ENCODE peak calls at places on chromosomes 2 and 18, in seven cellular contexts. One of them, this sample, is unnamed.

GRCh38 chr2:74149249-74149530 is 1.5 kb upstream of the BOLA3 start:
- DNase-seq in CD4-positive, CD25-positive, alpha-beta regulatory T cell: no peak
- DNase-seq in HCEC 1CT: no peak
- DNase-seq in right cardiac atrium: no peak
- DNase-seq in stimulated activated CD4-positive, alpha-beta T cell treated with anti-CD3 and anti-CD28 coated beads, Interleukin-2, amount 100 ng/mL, for 24 hours: no peak
- DNase-seq in neuronal stem cell: no peak
- DNase-seq in AG04449: no peak
- DNase-seq in this sample: no peak

GRCh38 chr18:12236934-12237832 is 17.0 kb upstream of the CIDEA start:
- DNase-seq in stimulated activated CD4-positive, alpha-beta T cell treated with anti-CD3 and anti-CD28 coated beads, Interleukin-2, amount 100 ng/mL, for 24 hours: peak
- DNase-seq in HCEC 1CT: peak
- DNase-seq in right cardiac atrium: peak
- DNase-seq in CD4-positive, CD25-positive, alpha-beta regulatory T cell: peak
- DNase-seq in AG04449: no peak
- DNase-seq in neuronal stem cell: peak
- DNase-seq in this sample: no peak

GRCh38 chr2:218691234-218691633 is 19.3 kb downstream of the STK36 start:
- DNase-seq in CD4-positive, CD25-positive, alpha-beta regulatory T cell: no peak
- DNase-seq in neuronal stem cell: no peak
- DNase-seq in stimulated activated CD4-positive, alpha-beta T cell treated with anti-CD3 and anti-CD28 coated beads, Interleukin-2, amount 100 ng/mL, for 24 hours: no peak
- DNase-seq in HCEC 1CT: peak
- DNase-seq in right cardiac atrium: no peak
- DNase-seq in AG04449: no peak
- DNase-seq in this sample: no peak

GRCh38 chr2:15145919-15146318 is 415.2 kb downstream of the NBAS start:
- DNase-seq in AG04449: no peak
- DNase-seq in CD4-positive, CD25-positive, alpha-beta regulatory T cell: no peak
- DNase-seq in HCEC 1CT: no peak
- DNase-seq in right cardiac atrium: no peak
- DNase-seq in neuronal stem cell: no peak
- DNase-seq in stimulated activated CD4-positive, alpha-beta T cell treated with anti-CD3 and anti-CD28 coated beads, Interleukin-2, amount 100 ng/mL, for 24 hours: no peak
- DNase-seq in this sample: no peak

GRCh38 chr18:3029215-3029972 is 16.4 kb upstream of the LPIN2 start:
- DNase-seq in CD4-positive, CD25-positive, alpha-beta regulatory T cell: no peak
- DNase-seq in stimulated activated CD4-positive, alpha-beta T cell treated with anti-CD3 and anti-CD28 coated beads, Interleukin-2, amount 100 ng/mL, for 24 hours: no peak
- DNase-seq in neuronal stem cell: no peak
- DNase-seq in HCEC 1CT: no peak
- DNase-seq in right cardiac atrium: no peak
- DNase-seq in AG04449: no peak
- DNase-seq in this sample: no peak

GRCh38 chr18:6315556-6316331 is 99.0 kb downstream of the L3MBTL4 start:
- DNase-seq in AG04449: no peak
- DNase-seq in right cardiac atrium: no peak
- DNase-seq in neuronal stem cell: no peak
- DNase-seq in stimulated activated CD4-positive, alpha-beta T cell treated with anti-CD3 and anti-CD28 coated beads, Interleukin-2, amount 100 ng/mL, for 24 hours: no peak
- DNase-seq in CD4-positive, CD25-positive, alpha-beta regulatory T cell: no peak
- DNase-seq in HCEC 1CT: no peak
- DNase-seq in this sample: no peak

GRCh38 chr2:32947076-32947483 is 327 bp downstream of the LTBP1 start:
- DNase-seq in neuronal stem cell: peak
- DNase-seq in CD4-positive, CD25-positive, alpha-beta regulatory T cell: no peak
- DNase-seq in AG04449: no peak
- DNase-seq in right cardiac atrium: peak
- DNase-seq in HCEC 1CT: no peak
- DNase-seq in stimulated activated CD4-positive, alpha-beta T cell treated with anti-CD3 and anti-CD28 coated beads, Interleukin-2, amount 100 ng/mL, for 24 hours: peak
- DNase-seq in this sample: no peak

GRCh38 chr2:148645925-148646559 is 1.5 kb downstream of the EPC2 start:
- DNase-seq in HCEC 1CT: peak
- DNase-seq in stimulated activated CD4-positive, alpha-beta T cell treated with anti-CD3 and anti-CD28 coated beads, Interleukin-2, amount 100 ng/mL, for 24 hours: peak
- DNase-seq in right cardiac atrium: no peak
- DNase-seq in neuronal stem cell: no peak
- DNase-seq in CD4-positive, CD25-positive, alpha-beta regulatory T cell: peak
- DNase-seq in AG04449: peak
- DNase-seq in this sample: peak

GRCh38 chr2:68839260-68839833 is 31.9 kb downstream of the BMP10 start:
- DNase-seq in AG04449: no peak
- DNase-seq in stimulated activated CD4-positive, alpha-beta T cell treated with anti-CD3 and anti-CD28 coated beads, Interleukin-2, amount 100 ng/mL, for 24 hours: peak
- DNase-seq in CD4-positive, CD25-positive, alpha-beta regulatory T cell: no peak
- DNase-seq in neuronal stem cell: no peak
- DNase-seq in right cardiac atrium: no peak
- DNase-seq in HCEC 1CT: no peak
- DNase-seq in this sample: no peak

GRCh38 chr2:134738150-134738865 is 19.5 kb upstream of the TMEM163 start:
- DNase-seq in stimulated activated CD4-positive, alpha-beta T cell treated with anti-CD3 and anti-CD28 coated beads, Interleukin-2, amount 100 ng/mL, for 24 hours: no peak
- DNase-seq in HCEC 1CT: no peak
- DNase-seq in CD4-positive, CD25-positive, alpha-beta regulatory T cell: no peak
- DNase-seq in neuronal stem cell: no peak
- DNase-seq in AG04449: no peak
- DNase-seq in right cardiac atrium: no peak
- DNase-seq in this sample: no peak

GRCh38 chr2:224778474-224778877 is 62.3 kb upstream of the CCDC195 start:
- DNase-seq in HCEC 1CT: peak
- DNase-seq in stimulated activated CD4-positive, alpha-beta T cell treated with anti-CD3 and anti-CD28 coated beads, Interleukin-2, amount 100 ng/mL, for 24 hours: peak
- DNase-seq in AG04449: peak
- DNase-seq in neuronal stem cell: peak
- DNase-seq in right cardiac atrium: no peak
- DNase-seq in CD4-positive, CD25-positive, alpha-beta regulatory T cell: peak
- DNase-seq in this sample: peak

GRCh38 chr18:7059276-7059675 is 58.3 kb downstream of the LAMA1 start:
- DNase-seq in stimulated activated CD4-positive, alpha-beta T cell treated with anti-CD3 and anti-CD28 coated beads, Interleukin-2, amount 100 ng/mL, for 24 hours: no peak
- DNase-seq in right cardiac atrium: no peak
- DNase-seq in CD4-positive, CD25-positive, alpha-beta regulatory T cell: no peak
- DNase-seq in HCEC 1CT: no peak
- DNase-seq in neuronal stem cell: no peak
- DNase-seq in AG04449: no peak
- DNase-seq in this sample: no peak

GRCh38 chr2:58235988-58236387 is 5.1 kb downstream of the FANCL start:
- DNase-seq in CD4-positive, CD25-positive, alpha-beta regulatory T cell: no peak
- DNase-seq in stimulated activated CD4-positive, alpha-beta T cell treated with anti-CD3 and anti-CD28 coated beads, Interleukin-2, amount 100 ng/mL, for 24 hours: no peak
- DNase-seq in neuronal stem cell: no peak
- DNase-seq in AG04449: no peak
- DNase-seq in right cardiac atrium: no peak
- DNase-seq in HCEC 1CT: no peak
- DNase-seq in this sample: no peak

GRCh38 chr2:101766871-101767739 is 69.6 kb downstream of the MAP4K4 start:
- DNase-seq in HCEC 1CT: peak
- DNase-seq in neuronal stem cell: peak
- DNase-seq in stimulated activated CD4-positive, alpha-beta T cell treated with anti-CD3 and anti-CD28 coated beads, Interleukin-2, amount 100 ng/mL, for 24 hours: no peak
- DNase-seq in CD4-positive, CD25-positive, alpha-beta regulatory T cell: no peak
- DNase-seq in right cardiac atrium: no peak
- DNase-seq in AG04449: peak
- DNase-seq in this sample: no peak

GRCh38 chr2:98839292-98839691 is 96.7 kb downstream of the CRACDL start:
- DNase-seq in AG04449: peak
- DNase-seq in HCEC 1CT: peak
- DNase-seq in stimulated activated CD4-positive, alpha-beta T cell treated with anti-CD3 and anti-CD28 coated beads, Interleukin-2, amount 100 ng/mL, for 24 hours: no peak
- DNase-seq in neuronal stem cell: no peak
- DNase-seq in right cardiac atrium: no peak
- DNase-seq in CD4-positive, CD25-positive, alpha-beta regulatory T cell: no peak
- DNase-seq in this sample: no peak

GRCh38 chr2:27569398-27569797 is 13.4 kb upstream of the ZNF512 start:
- DNase-seq in neuronal stem cell: no peak
- DNase-seq in stimulated activated CD4-positive, alpha-beta T cell treated with anti-CD3 and anti-CD28 coated beads, Interleukin-2, amount 100 ng/mL, for 24 hours: no peak
- DNase-seq in CD4-positive, CD25-positive, alpha-beta regulatory T cell: no peak
- DNase-seq in right cardiac atrium: no peak
- DNase-seq in HCEC 1CT: peak
- DNase-seq in AG04449: no peak
- DNase-seq in this sample: no peak

GRCh38 chr2:222972420-222972819 is 79.6 kb upstream of the KCNE4 start:
- DNase-seq in HCEC 1CT: no peak
- DNase-seq in stimulated activated CD4-positive, alpha-beta T cell treated with anti-CD3 and anti-CD28 coated beads, Interleukin-2, amount 100 ng/mL, for 24 hours: no peak
- DNase-seq in CD4-positive, CD25-positive, alpha-beta regulatory T cell: no peak
- DNase-seq in AG04449: no peak
- DNase-seq in right cardiac atrium: no peak
- DNase-seq in neuronal stem cell: no peak
- DNase-seq in this sample: no peak

GRCh38 chr18:59606193-59607175 is 90.7 kb downstream of the CCBE1 start:
- DNase-seq in CD4-positive, CD25-positive, alpha-beta regulatory T cell: no peak
- DNase-seq in neuronal stem cell: no peak
- DNase-seq in right cardiac atrium: peak
- DNase-seq in HCEC 1CT: peak
- DNase-seq in stimulated activated CD4-positive, alpha-beta T cell treated with anti-CD3 and anti-CD28 coated beads, Interleukin-2, amount 100 ng/mL, for 24 hours: no peak
- DNase-seq in AG04449: no peak
- DNase-seq in this sample: no peak

GRCh38 chr2:102975996-102976636 is 214.3 kb downstream of the TMEM182 start:
- DNase-seq in CD4-positive, CD25-positive, alpha-beta regulatory T cell: no peak
- DNase-seq in HCEC 1CT: no peak
- DNase-seq in AG04449: no peak
- DNase-seq in right cardiac atrium: peak
- DNase-seq in neuronal stem cell: peak
- DNase-seq in stimulated activated CD4-positive, alpha-beta T cell treated with anti-CD3 and anti-CD28 coated beads, Interleukin-2, amount 100 ng/mL, for 24 hours: peak
- DNase-seq in this sample: no peak

GRCh38 chr2:20135631-20136050 is 84.2 kb upstream of the LAPTM4A start:
- DNase-seq in CD4-positive, CD25-positive, alpha-beta regulatory T cell: peak
- DNase-seq in AG04449: no peak
- DNase-seq in stimulated activated CD4-positive, alpha-beta T cell treated with anti-CD3 and anti-CD28 coated beads, Interleukin-2, amount 100 ng/mL, for 24 hours: peak
- DNase-seq in HCEC 1CT: peak
- DNase-seq in right cardiac atrium: peak
- DNase-seq in neuronal stem cell: peak
- DNase-seq in this sample: no peak

GRCh38 chr18:73647391-73647790 is 500.2 kb downstream of the FBXO15 start:
- DNase-seq in AG04449: no peak
- DNase-seq in right cardiac atrium: no peak
- DNase-seq in stimulated activated CD4-positive, alpha-beta T cell treated with anti-CD3 and anti-CD28 coated beads, Interleukin-2, amount 100 ng/mL, for 24 hours: no peak
- DNase-seq in CD4-positive, CD25-positive, alpha-beta regulatory T cell: no peak
- DNase-seq in neuronal stem cell: no peak
- DNase-seq in HCEC 1CT: no peak
- DNase-seq in this sample: no peak

GRCh38 chr2:111118455-111119003 is 2.2 kb upstream of the BCL2L11 start:
- DNase-seq in HCEC 1CT: no peak
- DNase-seq in right cardiac atrium: peak
- DNase-seq in neuronal stem cell: peak
- DNase-seq in CD4-positive, CD25-positive, alpha-beta regulatory T cell: no peak
- DNase-seq in AG04449: no peak
- DNase-seq in stimulated activated CD4-positive, alpha-beta T cell treated with anti-CD3 and anti-CD28 coated beads, Interleukin-2, amount 100 ng/mL, for 24 hours: no peak
- DNase-seq in this sample: no peak

GRCh38 chr2:231300020-231300721 is 95.3 kb upstream of the B3GNT7 start:
- DNase-seq in neuronal stem cell: no peak
- DNase-seq in stimulated activated CD4-positive, alpha-beta T cell treated with anti-CD3 and anti-CD28 coated beads, Interleukin-2, amount 100 ng/mL, for 24 hours: no peak
- DNase-seq in HCEC 1CT: no peak
- DNase-seq in CD4-positive, CD25-positive, alpha-beta regulatory T cell: no peak
- DNase-seq in AG04449: no peak
- DNase-seq in right cardiac atrium: no peak
- DNase-seq in this sample: no peak

GRCh38 chr2:198441246-198441645 is 636.9 kb downstream of the PLCL1 start:
- DNase-seq in AG04449: no peak
- DNase-seq in neuronal stem cell: no peak
- DNase-seq in stimulated activated CD4-positive, alpha-beta T cell treated with anti-CD3 and anti-CD28 coated beads, Interleukin-2, amount 100 ng/mL, for 24 hours: peak
- DNase-seq in right cardiac atrium: no peak
- DNase-seq in HCEC 1CT: peak
- DNase-seq in CD4-positive, CD25-positive, alpha-beta regulatory T cell: no peak
- DNase-seq in this sample: no peak

GRCh38 chr2:275457-275856 is 10.7 kb downstream of the ACP1 start:
- DNase-seq in right cardiac atrium: no peak
- DNase-seq in HCEC 1CT: no peak
- DNase-seq in stimulated activated CD4-positive, alpha-beta T cell treated with anti-CD3 and anti-CD28 coated beads, Interleukin-2, amount 100 ng/mL, for 24 hours: no peak
- DNase-seq in neuronal stem cell: no peak
- DNase-seq in CD4-positive, CD25-positive, alpha-beta regulatory T cell: no peak
- DNase-seq in AG04449: no peak
- DNase-seq in this sample: no peak

GRCh38 chr2:187900023-187900422 is 345.8 kb upstream of the TFPI start:
- DNase-seq in AG04449: no peak
- DNase-seq in stimulated activated CD4-positive, alpha-beta T cell treated with anti-CD3 and anti-CD28 coated beads, Interleukin-2, amount 100 ng/mL, for 24 hours: no peak
- DNase-seq in CD4-positive, CD25-positive, alpha-beta regulatory T cell: no peak
- DNase-seq in HCEC 1CT: no peak
- DNase-seq in neuronal stem cell: no peak
- DNase-seq in right cardiac atrium: no peak
- DNase-seq in this sample: no peak

GRCh38 chr2:231693956-231694355 is 14.4 kb upstream of the PTMA start:
- DNase-seq in stimulated activated CD4-positive, alpha-beta T cell treated with anti-CD3 and anti-CD28 coated beads, Interleukin-2, amount 100 ng/mL, for 24 hours: no peak
- DNase-seq in neuronal stem cell: no peak
- DNase-seq in AG04449: no peak
- DNase-seq in CD4-positive, CD25-positive, alpha-beta regulatory T cell: no peak
- DNase-seq in HCEC 1CT: no peak
- DNase-seq in right cardiac atrium: no peak
- DNase-seq in this sample: no peak

GRCh38 chr2:134630760-134631159 is 88.0 kb downstream of the TMEM163 start:
- DNase-seq in AG04449: no peak
- DNase-seq in neuronal stem cell: no peak
- DNase-seq in HCEC 1CT: no peak
- DNase-seq in stimulated activated CD4-positive, alpha-beta T cell treated with anti-CD3 and anti-CD28 coated beads, Interleukin-2, amount 100 ng/mL, for 24 hours: no peak
- DNase-seq in right cardiac atrium: no peak
- DNase-seq in CD4-positive, CD25-positive, alpha-beta regulatory T cell: no peak
- DNase-seq in this sample: no peak

GRCh38 chr18:159037-159652 is 788 bp downstream of the USP14 start:
- DNase-seq in neuronal stem cell: no peak
- DNase-seq in HCEC 1CT: peak
- DNase-seq in AG04449: no peak
- DNase-seq in CD4-positive, CD25-positive, alpha-beta regulatory T cell: no peak
- DNase-seq in stimulated activated CD4-positive, alpha-beta T cell treated with anti-CD3 and anti-CD28 coated beads, Interleukin-2, amount 100 ng/mL, for 24 hours: no peak
- DNase-seq in right cardiac atrium: no peak
- DNase-seq in this sample: no peak

GRCh38 chr2:40445467-40445866 is 6.4 kb downstream of the SLC8A1 start:
- DNase-seq in right cardiac atrium: no peak
- DNase-seq in HCEC 1CT: no peak
- DNase-seq in AG04449: no peak
- DNase-seq in stimulated activated CD4-positive, alpha-beta T cell treated with anti-CD3 and anti-CD28 coated beads, Interleukin-2, amount 100 ng/mL, for 24 hours: no peak
- DNase-seq in CD4-positive, CD25-positive, alpha-beta regulatory T cell: no peak
- DNase-seq in neuronal stem cell: no peak
- DNase-seq in this sample: no peak

GRCh38 chr18:4400911-4401310 is 54.2 kb downstream of the DLGAP1 start:
- DNase-seq in right cardiac atrium: no peak
- DNase-seq in neuronal stem cell: no peak
- DNase-seq in stimulated activated CD4-positive, alpha-beta T cell treated with anti-CD3 and anti-CD28 coated beads, Interleukin-2, amount 100 ng/mL, for 24 hours: no peak
- DNase-seq in HCEC 1CT: no peak
- DNase-seq in AG04449: no peak
- DNase-seq in CD4-positive, CD25-positive, alpha-beta regulatory T cell: no peak
- DNase-seq in this sample: no peak

GRCh38 chr2:99656938-99657337 is 167.1 kb upstream of the REV1 start:
- DNase-seq in right cardiac atrium: no peak
- DNase-seq in neuronal stem cell: no peak
- DNase-seq in AG04449: no peak
- DNase-seq in CD4-positive, CD25-positive, alpha-beta regulatory T cell: no peak
- DNase-seq in HCEC 1CT: no peak
- DNase-seq in stimulated activated CD4-positive, alpha-beta T cell treated with anti-CD3 and anti-CD28 coated beads, Interleukin-2, amount 100 ng/mL, for 24 hours: no peak
- DNase-seq in this sample: no peak

GRCh38 chr18:67417864-67418523 is 98.5 kb downstream of the DSEL start:
- DNase-seq in CD4-positive, CD25-positive, alpha-beta regulatory T cell: peak
- DNase-seq in right cardiac atrium: no peak
- DNase-seq in stimulated activated CD4-positive, alpha-beta T cell treated with anti-CD3 and anti-CD28 coated beads, Interleukin-2, amount 100 ng/mL, for 24 hours: no peak
- DNase-seq in AG04449: no peak
- DNase-seq in HCEC 1CT: no peak
- DNase-seq in neuronal stem cell: no peak
- DNase-seq in this sample: no peak

GRCh38 chr2:10305254-10305635 is 2.5 kb downstream of the HPCAL1 start:
- DNase-seq in AG04449: no peak
- DNase-seq in right cardiac atrium: no peak
- DNase-seq in neuronal stem cell: no peak
- DNase-seq in CD4-positive, CD25-positive, alpha-beta regulatory T cell: peak
- DNase-seq in HCEC 1CT: no peak
- DNase-seq in stimulated activated CD4-positive, alpha-beta T cell treated with anti-CD3 and anti-CD28 coated beads, Interleukin-2, amount 100 ng/mL, for 24 hours: peak
- DNase-seq in this sample: no peak

GRCh38 chr18:56380682-56381081 is 257.7 kb downstream of the TXNL1 start:
- DNase-seq in neuronal stem cell: no peak
- DNase-seq in stimulated activated CD4-positive, alpha-beta T cell treated with anti-CD3 and anti-CD28 coated beads, Interleukin-2, amount 100 ng/mL, for 24 hours: no peak
- DNase-seq in CD4-positive, CD25-positive, alpha-beta regulatory T cell: no peak
- DNase-seq in AG04449: no peak
- DNase-seq in HCEC 1CT: no peak
- DNase-seq in right cardiac atrium: no peak
- DNase-seq in this sample: no peak

GRCh38 chr2:43258547-43259156 is 32.2 kb upstream of the ZFP36L2 start:
- DNase-seq in stimulated activated CD4-positive, alpha-beta T cell treated with anti-CD3 and anti-CD28 coated beads, Interleukin-2, amount 100 ng/mL, for 24 hours: no peak
- DNase-seq in neuronal stem cell: no peak
- DNase-seq in AG04449: no peak
- DNase-seq in HCEC 1CT: no peak
- DNase-seq in right cardiac atrium: no peak
- DNase-seq in CD4-positive, CD25-positive, alpha-beta regulatory T cell: no peak
- DNase-seq in this sample: no peak